ENCODE peak calls at places on chromosomes 12 and 14, in ten cellular contexts. I is activated CD4-positive, CD25-positive, alpha-beta regulatory T cell; V is A549; H is kidney glomerular epithelial cell; Y is activated gamma-delta T cell treated with anti-CD3 and anti-CD28 coated beads, Interleukin-2, amount 50 U/mL, for 16 hours; C is mucosa of descending colon; R is GM23248; K is AML-193; J is ACHN; U is GM03348. B is an unnamed sample.

GRCh38 chr12:122860052-122860853 is 25.0 kb downstream of the HIP1R start:
- DNase-seq in C (peak), I (peak), J (peak), Y (peak), H (peak), V (peak), K (peak), R (peak), U (peak), B (peak)

GRCh38 chr12:46825526-46826414 is at the start of gene SLC38A4:
- DNase-seq in R (peak), V (no peak), Y (no peak), K (no peak), I (no peak), J (no peak), C (peak), U (peak), H (no peak), B (peak)

GRCh38 chr14:88129306-88130056 is 124.5 kb downstream of the GPR65 start:
- DNase-seq in J (no peak), U (peak), H (no peak), Y (no peak), C (no peak), I (no peak), R (peak), V (peak), K (peak), B (peak)

GRCh38 chr14:88026890-88027289 is 22.0 kb downstream of the GPR65 start:
- DNase-seq in C (no peak), I (no peak), K (no peak), V (no peak), Y (no peak), J (no peak), R (no peak), U (no peak), H (no peak), B (no peak)

GRCh38 chr12:28884861-28885260 is 264.2 kb upstream of the FAR2 start:
- DNase-seq in R (no peak), V (no peak), H (no peak), Y (no peak), U (no peak), I (no peak), J (no peak), C (no peak), K (no peak), B (no peak)

GRCh38 chr12:53381739-53382630 is 2.0 kb downstream of the SP1 start:
- DNase-seq in R (peak), J (peak), H (peak), K (peak), U (peak), I (no peak), Y (no peak), V (peak), C (peak), B (peak)

GRCh38 chr12:44653886-44654527 is 222.1 kb downstream of the NELL2 start:
- DNase-seq in C (no peak), R (no peak), V (no peak), H (no peak), J (no peak), U (no peak), K (no peak), I (no peak), Y (no peak), B (no peak)

GRCh38 chr12:5514545-5514944 is 82.6 kb downstream of the NTF3 start:
- DNase-seq in Y (no peak), I (no peak), U (no peak), C (no peak), R (no peak), V (no peak), H (no peak), K (no peak), J (no peak), B (no peak)

GRCh38 chr12:48980389-48980952 is 2.3 kb downstream of the WNT1 start:
- DNase-seq in K (no peak), J (peak), H (no peak), V (peak), U (no peak), R (no peak), Y (no peak), C (peak), I (no peak), B (no peak)

GRCh38 chr12:113186033-113186365 is 478 bp downstream of the RITA1 start:
- DNase-seq in C (no peak), V (peak), U (no peak), R (peak), I (no peak), J (peak), H (peak), K (no peak), Y (no peak), B (peak)

GRCh38 chr12:76713130-76713529 is 50.8 kb upstream of the ZDHHC17 start:
- DNase-seq in V (peak), H (peak), U (no peak), I (no peak), R (no peak), C (no peak), K (no peak), J (no peak), Y (no peak), B (no peak)

GRCh38 chr12:4270670-4271432 is 2.7 kb upstream of the CCND2 start:
- DNase-seq in U (no peak), V (no peak), C (peak), Y (peak), H (no peak), R (peak), K (peak), J (peak), I (no peak), B (no peak)

GRCh38 chr14:32205984-32206383 is 2.9 kb upstream of the RNU6-8 start:
- DNase-seq in Y (no peak), K (no peak), V (no peak), U (no peak), J (no peak), I (no peak), R (no peak), C (no peak), H (no peak), B (no peak)

GRCh38 chr12:7113389-7113871 is 4.4 kb upstream of the C1RL start:
- DNase-seq in U (peak), J (peak), H (peak), R (peak), I (no peak), C (no peak), Y (peak), K (peak), V (peak), B (no peak)

GRCh38 chr12:114986178-114986714 is 302.3 kb upstream of the TBX3 start:
- DNase-seq in R (no peak), U (no peak), I (no peak), K (no peak), C (no peak), J (no peak), V (no peak), H (no peak), Y (no peak), B (no peak)

GRCh38 chr12:46468159-46468558 is 95.6 kb upstream of the SLC38A2 start:
- DNase-seq in C (no peak), V (peak), H (no peak), K (no peak), U (no peak), I (no peak), R (no peak), J (no peak), Y (no peak), B (no peak)

B was measured in HFFc6.